ENCODE peak calls at places on chromosomes 6 and 20, in four cellular contexts. N is GM12878, C is K562, K is HepG2. D is an unnamed sample.

GRCh38 chr6:50270427-50270826 is 220.7 kb upstream of the DEFB112 start:
- DNase-seq in N (no peak), C (no peak), K (no peak), D (no peak)

GRCh38 chr6:18025591-18025990 is 38.2 kb upstream of the KIF13A start:
- DNase-seq in N (no peak), C (no peak), K (no peak), D (no peak)

GRCh38 chr6:27241443-27241842 is 6.1 kb upstream of the PRSS16 start:
- DNase-seq in N (no peak), C (no peak), K (no peak), D (no peak)

GRCh38 chr6:24718449-24719124 is 367 bp downstream of the C6orf62 start:
- DNase-seq in N (no peak), C (no peak), K (no peak), D (no peak)

GRCh38 chr6:112665114-112665513 is 318.0 kb downstream of the RFPL4B start:
- DNase-seq in N (no peak), C (no peak), K (no peak), D (no peak)

GRCh38 chr6:135300576-135300975 is 119.5 kb downstream of the MYB start:
- DNase-seq in N (no peak), C (no peak), K (no peak), D (no peak)

GRCh38 chr20:59063358-59064213 is 21.0 kb upstream of the PRELID3B start:
- DNase-seq in N (no peak), C (no peak), K (no peak), D (no peak)

GRCh38 chr20:409697-410559 is 1.8 kb downstream of the RBCK1 start:
- DNase-seq in N (no peak), C (no peak), K (no peak), D (no peak)

GRCh38 chr20:33926425-33926824 is 67.3 kb upstream of the RALY start:
- DNase-seq in N (no peak), C (no peak), K (no peak), D (no peak)

GRCh38 chr6:33191383-33192104 is 723 bp downstream of the COL11A2 start:
- DNase-seq in N (no peak), C (no peak), K (no peak), D (peak; percentile 32)

GRCh38 chr6:15464211-15464725 is 198.6 kb downstream of the DTNBP1 start:
- DNase-seq in N (no peak), C (peak; percentile 85), K (peak; percentile 28), D (peak; percentile 71)

GRCh38 chr6:52022675-52023074 is 64.7 kb downstream of the PKHD1 start:
- DNase-seq in N (no peak), C (no peak), K (no peak), D (no peak)

GRCh38 chr6:79864421-79864820 is 82.9 kb downstream of the ELOVL4 start:
- DNase-seq in N (no peak), C (no peak), K (no peak), D (no peak)

GRCh38 chr20:22213271-22213670 is 371.1 kb downstream of the FOXA2 start:
- DNase-seq in N (no peak), C (no peak), K (no peak), D (no peak)

GRCh38 chr6:115898246-115898645 is 162.4 kb downstream of the FRK start:
- DNase-seq in N (no peak), C (no peak), K (no peak), D (no peak)

GRCh38 chr6:31907158-31907813 is 5.4 kb upstream of the ZBTB12 start:
- DNase-seq in N (no peak), C (no peak), K (peak; percentile 86), D (no peak)

GRCh38 chr6:96184798-96185197 is 169.0 kb downstream of the FUT9 start:
- DNase-seq in N (no peak), C (no peak), K (no peak), D (no peak)

GRCh38 chr6:161443868-161444267 is 170.0 kb upstream of the AGPAT4 start:
- DNase-seq in N (no peak), C (no peak), K (no peak), D (peak; percentile 59)

GRCh38 chr20:54122189-54122588 is 51.6 kb downstream of the CYP24A1 start:
- DNase-seq in N (no peak), C (no peak), K (no peak), D (no peak)

GRCh38 chr20:4160761-4161305 is 145.5 kb upstream of the RNF24 start:
- DNase-seq in N (no peak), C (no peak), K (peak; percentile 37), D (peak; percentile 30)

GRCh38 chr20:51802170-51802745 is at the start of gene SALL4:
- DNase-seq in N (no peak), C (no peak), K (no peak), D (peak; percentile 88)

GRCh38 chr6:109139109-109139508 is 43.8 kb downstream of the CEP57L1 start:
- DNase-seq in N (no peak), C (no peak), K (peak; percentile 39), D (no peak)

GRCh38 chr6:57226221-57226620 is 4.1 kb upstream of the RAB23 start:
- DNase-seq in N (no peak), C (no peak), K (no peak), D (no peak)

GRCh38 chr6:90411292-90411781 is 114.7 kb upstream of the BACH2 start:
- DNase-seq in N (peak; percentile 59), C (no peak), K (no peak), D (no peak)

GRCh38 chr20:62641749-62642665 is at the start of gene SLCO4A1:
- DNase-seq in N (no peak), C (peak; percentile 98), K (peak; percentile 59), D (peak; percentile 73)

GRCh38 chr6:144335315-144335861 is 50.3 kb downstream of the UTRN start:
- DNase-seq in N (no peak), C (no peak), K (no peak), D (no peak)

GRCh38 chr20:17556842-17557674 is 12.8 kb upstream of the DSTN start:
- DNase-seq in N (no peak), C (no peak), K (no peak), D (no peak)

GRCh38 chr20:46117704-46118467 is at the start of gene CD40:
- DNase-seq in N (peak; percentile 76), C (peak; percentile 99), K (peak; percentile 71), D (peak; percentile 95)

GRCh38 chr6:13427838-13428527 is 59.4 kb downstream of the GFOD1 start:
- DNase-seq in N (peak; percentile 98), C (no peak), K (no peak), D (peak; percentile 33)

GRCh38 chr6:11779308-11780096 is 899 bp upstream of the ADTRP start:
- DNase-seq in N (no peak), C (no peak), K (no peak), D (no peak)
- TF ChIP-seq CBFB in N (no peak), C (no peak), K (no peak), D (no peak)

GRCh38 chr6:446418-447366 is 55.1 kb downstream of the IRF4 start:
- DNase-seq in N (no peak), C (no peak), K (no peak), D (no peak)
- TF ChIP-seq CBFB in N (no peak), C (no peak), K (no peak), D (no peak)

GRCh38 chr6:163288915-163289314 is 125.6 kb upstream of the QKI start:
- DNase-seq in N (no peak), C (no peak), K (no peak), D (no peak)
- TF ChIP-seq CBFB in N (no peak), C (no peak), K (no peak), D (no peak)

DNA sequence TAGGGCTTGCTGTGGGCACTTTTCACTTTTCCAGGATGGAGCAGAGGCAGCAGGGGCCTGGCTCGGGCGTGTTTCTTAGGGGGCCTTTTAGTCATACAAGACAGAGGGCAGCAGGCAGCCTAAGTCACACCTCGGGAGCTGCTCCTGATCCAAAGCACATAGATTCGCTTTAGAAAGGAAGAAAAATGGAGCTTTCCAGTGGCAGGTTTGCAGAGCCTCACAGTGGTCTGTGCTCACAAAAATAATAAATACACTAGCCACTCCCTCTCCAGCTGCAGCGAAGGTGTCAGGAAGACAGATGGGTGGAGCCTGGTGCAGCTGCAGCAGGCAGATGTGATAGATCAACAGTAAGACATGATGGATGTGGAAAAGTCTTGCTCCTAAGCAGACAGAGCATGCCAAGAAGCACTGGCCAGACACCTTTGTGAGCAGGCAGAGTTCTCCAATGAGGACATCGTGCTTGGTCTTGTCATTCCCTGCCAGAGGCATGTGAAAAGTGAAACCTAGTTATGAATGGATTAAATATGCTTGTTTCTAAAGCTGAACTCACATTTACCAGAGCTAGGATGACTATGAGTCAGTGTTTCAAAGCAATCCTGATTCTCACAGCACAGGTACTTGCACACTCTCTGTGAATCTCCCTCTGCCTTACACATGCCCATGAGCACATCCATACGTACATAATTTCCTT is 111.4 kb downstream of the SCML4 start:
- DNase-seq in N (no peak), C (no peak), K (no peak), D (no peak)
- TF ChIP-seq CBFB in N (no peak), C (no peak), K (no peak), D (no peak)

D was measured in WTC11.